ENCODE peak calls at places on chromosomes 1 and 21, in four cellular contexts. R is HepG2, O is SK-N-SH, Q is K562. T is an unnamed sample.

GRCh38 chr1:244436336-244437102 is 15.2 kb downstream of the ADSS2 start:
- DNase-seq in Q (no peak), R (no peak), O (no peak), T (no peak)

GRCh38 chr1:204449631-204450280 is 38.1 kb upstream of the PPP1R15B start:
- DNase-seq in R (no peak), O (no peak), Q (no peak), T (no peak)

GRCh38 chr1:230772457-230773395 is 25.5 kb downstream of the CAPN9 start:
- DNase-seq in O (peak; percentile 48), Q (peak; percentile 56), R (peak; percentile 56), T (no peak)

GRCh38 chr1:63758805-63759204 is 15.0 kb upstream of the ROR1 start:
- DNase-seq in O (peak; percentile 27), R (no peak), Q (no peak), T (no peak)

GRCh38 chr1:109298666-109299086 is 8.1 kb downstream of the MYBPHL start:
- DNase-seq in Q (peak; percentile 73), R (peak; percentile 79), O (peak; percentile 51), T (no peak)

GRCh38 chr1:68378296-68379084 is 71.3 kb downstream of the RPE65 start:
- DNase-seq in Q (no peak), R (no peak), O (no peak), T (no peak)

GRCh38 chr21:46639489-46640386 is 4.3 kb downstream of the PRMT2 start:
- DNase-seq in O (peak; percentile 44), Q (no peak), R (peak; percentile 15), T (no peak)

GRCh38 chr1:15960808-15961207 is 15.1 kb downstream of the ZBTB17 start:
- DNase-seq in Q (no peak), R (no peak), O (no peak), T (no peak)

GRCh38 chr1:246784621-246785535 is 60.7 kb downstream of the SCCPDH start:
- DNase-seq in O (no peak), Q (no peak), R (no peak), T (no peak)

DNA sequence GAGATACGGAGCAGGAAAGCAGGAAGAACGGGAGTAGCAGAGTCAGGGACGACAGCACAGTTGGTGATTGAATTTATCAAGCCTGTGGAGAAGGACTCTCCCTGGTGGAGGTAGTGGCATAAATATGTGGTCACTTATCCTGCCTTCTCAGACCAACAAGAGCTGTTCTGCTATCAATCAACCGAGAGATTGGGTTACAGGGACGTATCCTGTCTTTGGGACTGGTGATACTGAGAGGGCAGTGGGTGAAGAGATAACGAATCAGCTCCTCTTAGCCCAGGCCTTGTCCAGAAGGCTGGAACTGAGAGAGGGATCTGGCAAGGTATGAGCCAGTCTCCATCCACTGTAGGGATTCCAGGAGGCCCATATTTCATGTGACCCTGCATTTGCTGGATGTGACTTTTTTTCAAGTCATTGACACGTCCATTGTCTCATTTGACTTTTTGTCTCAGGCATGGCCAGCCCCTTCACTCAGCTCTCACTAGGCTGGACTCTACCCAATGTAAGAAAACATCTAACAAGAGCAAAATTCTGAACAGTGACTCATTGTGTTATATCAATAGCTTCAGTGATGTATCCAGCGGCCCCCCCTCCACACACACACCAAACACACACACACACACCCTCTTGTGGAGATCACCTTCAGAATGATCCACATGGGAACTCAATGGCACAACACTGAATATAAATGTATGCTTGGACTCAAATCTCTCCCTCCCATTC is 11.3 kb downstream of the C1orf116 start:
- DNase-seq in R (peak; percentile 89), Q (peak; percentile 88), O (peak; percentile 45), T (no peak)
- TF ChIP-seq NFIC in R (no peak), Q (peak; percentile 91), O (no peak), T (no peak)

GRCh38 chr1:161121042-161121441 is 3.1 kb downstream of the NIT1 start:
- DNase-seq in O (no peak), Q (no peak), R (no peak), T (no peak)
- TF ChIP-seq NFIC in O (no peak), Q (no peak), R (no peak), T (no peak)

DNA sequence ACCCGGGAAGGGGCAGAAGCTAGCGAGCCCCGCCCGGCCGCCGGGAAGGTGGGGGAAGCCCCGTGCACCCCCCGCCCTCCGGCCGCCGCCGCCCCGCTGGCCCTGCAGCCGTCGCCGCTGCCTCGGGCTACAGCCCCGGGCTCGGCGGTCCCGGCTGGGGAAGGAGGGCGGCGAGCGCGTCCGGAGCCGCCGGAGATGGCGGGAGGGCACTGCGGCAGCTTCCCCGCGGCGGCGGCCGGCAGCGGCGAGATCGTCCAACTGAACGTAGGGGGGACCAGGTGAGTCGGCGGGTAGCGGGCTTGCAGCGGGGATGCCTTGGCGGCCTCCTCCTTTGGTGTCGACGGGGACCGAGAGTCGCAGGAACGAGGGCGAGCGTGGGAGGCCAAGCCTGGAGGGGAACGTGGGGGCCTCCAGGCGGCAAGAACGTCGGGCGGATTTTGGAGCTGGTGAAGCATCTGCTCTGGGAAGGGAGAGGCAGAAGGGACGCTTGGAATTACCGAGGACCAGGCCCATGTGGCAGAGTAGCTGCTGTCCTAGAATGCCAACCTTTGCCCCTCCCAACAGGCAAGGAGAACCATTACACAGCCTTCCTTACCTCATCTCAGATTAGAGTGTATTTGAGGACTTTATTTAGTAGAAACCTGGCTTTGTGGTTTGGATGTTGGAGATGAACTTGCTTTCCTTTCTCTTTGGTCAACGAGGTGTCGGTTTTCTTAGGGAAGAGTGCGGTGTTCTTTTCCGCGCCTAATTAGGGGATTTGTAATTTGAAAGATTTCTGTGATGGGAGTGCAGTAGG is 585 bp downstream of the KCTD3 start:
- DNase-seq in Q (peak; percentile 61), O (peak; percentile 77), R (peak; percentile 54), T (no peak)
- TF ChIP-seq NFIC in Q (peak; percentile 13), O (no peak), R (no peak), T (no peak)

GRCh38 chr1:84722794-84723193 is 32.5 kb upstream of the SSX2IP start:
- DNase-seq in Q (no peak), O (no peak), R (no peak), T (no peak)

GRCh38 chr1:84720275-84720780 is 30.1 kb upstream of the SSX2IP start:
- DNase-seq in Q (no peak), R (peak; percentile 83), O (no peak), T (peak; percentile 27)

GRCh38 chr1:84726593-84727275 is 36.5 kb upstream of the SSX2IP start:
- DNase-seq in R (no peak), O (no peak), Q (no peak), T (no peak)

GRCh38 chr1:84721152-84721551 is 30.9 kb upstream of the SSX2IP start:
- DNase-seq in Q (peak; percentile 70), R (peak; percentile 6), O (no peak), T (no peak)

GRCh38 chr1:84724128-84724860 is 34.0 kb upstream of the SSX2IP start:
- DNase-seq in Q (peak; percentile 75), O (no peak), R (peak; percentile 17), T (no peak)
- TF ChIP-seq NFIC in Q (no peak), O (no peak), R (no peak), T (no peak)

GRCh38 chr1:171248309-171248708 is at the start of gene FMO1:
- DNase-seq in Q (no peak), O (no peak), R (no peak), T (no peak)

GRCh38 chr1:171251042-171251740 is 2.9 kb downstream of the FMO1 start:
- DNase-seq in O (no peak), R (no peak), Q (no peak), T (no peak)

GRCh38 chr1:171250263-171250662 is 2.0 kb downstream of the FMO1 start:
- DNase-seq in Q (no peak), O (no peak), R (no peak), T (no peak)

GRCh38 chr1:171243878-171244277 is 4.4 kb upstream of the FMO1 start:
- DNase-seq in R (no peak), Q (no peak), O (no peak), T (no peak)

GRCh38 chr1:171245458-171246064 is 2.7 kb upstream of the FMO1 start:
- DNase-seq in Q (peak; percentile 50), R (peak; percentile 25), O (peak; percentile 37), T (no peak)
- TF ChIP-seq NFIC in Q (no peak), R (no peak), O (no peak), T (no peak)